ENCODE peak calls at places on chromosome 20, in five cellular contexts. S, R, D, T and B are unnamed samples. For H3K4me1, the result is how much of the 10 kb centered on the place peaks cover.

GRCh38 chr20:45893831-45894230 is 2.7 kb downstream of the CTSA start:
- DNase-seq in S (no peak), R (no peak), D (no peak), T (no peak), B (no peak)

GRCh38 chr20:4082406-4083102 is 67.2 kb upstream of the RNF24 start:
- DNase-seq in S (no peak), R (peak), D (peak), T (peak), B (peak)

GRCh38 chr20:41654884-41655283 is 36.7 kb upstream of the CHD6 start:
- DNase-seq in S (no peak), R (no peak), D (peak), T (peak), B (peak)

GRCh38 chr20:63624486-63624885 is 2.4 kb downstream of the GMEB2 start:
- DNase-seq in S (no peak), R (no peak), D (no peak), T (peak), B (peak)

GRCh38 chr20:7151666-7152065 is 384.2 kb downstream of the BMP2 start:
- DNase-seq in S (no peak), R (no peak), D (no peak), T (no peak), B (no peak)

GRCh38 chr20:34328928-34329677 is 25.9 kb upstream of the AHCY start:
- DNase-seq in S (no peak), R (no peak), D (no peak), T (peak), B (no peak)

GRCh38 chr20:38338849-38339520 is 7.3 kb upstream of the LBP start:
- DNase-seq in S (peak), R (no peak), D (no peak), T (peak), B (no peak)

GRCh38 chr20:25372584-25373336 is 17.9 kb downstream of the ABHD12 start:
- DNase-seq in S (no peak), R (no peak), D (no peak), T (peak), B (no peak)

GRCh38 chr20:22507240-22507961 is 77.0 kb downstream of the FOXA2 start:
- DNase-seq in S (no peak), R (no peak), D (no peak), T (no peak), B (no peak)
- H3K4me1 ChIP-seq in S (under half), R (under half), D (under half), T (under half), B (under half)

GRCh38 chr20:49181265-49181877 is 6.8 kb downstream of the STAU1 start:
- DNase-seq in S (no peak), R (no peak), D (no peak), T (no peak), B (no peak)
- H3K4me1 ChIP-seq in S (under half), R (half or more), D (under half), T (under half), B (half or more)

GRCh38 chr20:50416269-50416863 is 93.8 kb upstream of the PTPN1 start:
- DNase-seq in S (no peak), R (no peak), D (no peak), T (no peak), B (peak)

GRCh38 chr20:50417484-50418235 is 92.5 kb upstream of the PTPN1 start:
- DNase-seq in S (no peak), R (no peak), D (no peak), T (no peak), B (no peak)

GRCh38 chr20:50415031-50415515 is 95.1 kb upstream of the PTPN1 start:
- DNase-seq in S (no peak), R (peak), D (no peak), T (no peak), B (no peak)

GRCh38 chr20:50416930-50417329 is 93.3 kb upstream of the PTPN1 start:
- DNase-seq in S (no peak), R (no peak), D (no peak), T (no peak), B (no peak)

DNA sequence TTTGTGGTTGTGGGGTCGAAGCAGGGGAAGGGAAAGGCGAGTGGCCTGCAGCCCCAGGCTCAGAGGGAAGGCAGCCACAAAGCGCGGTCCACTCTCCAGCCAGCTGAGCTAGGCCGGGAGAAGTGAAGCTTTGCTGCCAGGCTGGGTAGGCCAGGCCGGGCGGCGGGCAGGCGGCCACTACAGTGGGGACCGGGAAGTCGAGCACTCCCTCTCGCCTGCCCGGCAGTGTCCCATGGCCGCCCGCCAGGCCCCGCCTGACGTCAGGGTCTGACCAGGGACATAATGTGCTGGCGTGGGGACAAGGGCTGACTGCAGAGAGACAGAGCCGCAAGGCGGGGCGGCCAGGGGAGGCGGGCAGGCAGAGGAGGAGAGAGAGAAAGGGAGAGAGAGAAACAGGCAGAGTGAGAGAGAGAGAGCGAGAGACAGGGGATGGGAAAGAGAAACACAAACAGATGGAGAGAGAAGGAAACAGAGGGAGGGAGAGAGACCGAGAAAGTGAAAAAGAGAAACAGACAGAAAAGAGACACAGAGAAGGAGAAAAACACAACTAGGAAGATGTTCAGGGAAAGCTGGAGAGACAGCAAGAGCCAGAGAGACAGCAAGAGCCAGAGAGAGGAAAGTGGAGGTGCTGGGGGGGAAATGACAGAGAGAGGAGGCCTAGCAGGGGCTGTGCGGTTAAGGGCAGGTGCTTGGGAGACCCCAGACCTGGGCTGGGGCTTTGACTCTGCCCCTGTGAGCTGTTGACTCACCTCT is 94.5 kb upstream of the PTPN1 start:
- DNase-seq in S (no peak), R (peak), D (no peak), T (peak), B (peak)
- H3K4me1 ChIP-seq in S (under half), R (half or more), D (under half), T (under half), B (under half)

DNA sequence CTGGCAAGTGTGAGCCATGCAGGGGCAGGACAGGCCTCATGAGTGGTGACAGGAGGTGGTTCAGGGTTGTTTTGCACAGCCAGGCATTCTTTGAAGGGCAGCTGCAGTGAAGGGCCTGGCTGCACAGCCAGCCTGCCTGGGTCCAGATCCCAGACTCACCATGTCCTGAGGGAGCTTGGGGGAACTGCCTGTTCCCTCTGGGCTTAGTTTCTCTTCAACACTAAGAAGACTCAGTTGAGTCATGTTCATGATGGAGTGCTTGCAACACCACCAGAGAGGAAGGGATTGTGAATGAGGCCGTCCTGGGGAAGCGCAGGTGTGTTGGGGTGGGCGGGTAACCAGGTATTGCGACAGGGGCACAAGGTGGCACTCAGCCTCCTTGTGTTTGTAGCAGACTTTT is 102.4 kb downstream of the CDH26 start:
- DNase-seq in S (no peak), R (no peak), D (no peak), T (no peak), B (no peak)
- H3K4me1 ChIP-seq in S (under half), R (under half), D (under half), T (under half), B (under half)

GRCh38 chr20:1813674-1814635 is 81.3 kb upstream of the SIRPA start:
- DNase-seq in S (no peak), R (no peak), D (no peak), T (peak), B (no peak)
- H3K4me1 ChIP-seq in S (under half), R (half or more), D (under half), T (half or more), B (under half)

DNA sequence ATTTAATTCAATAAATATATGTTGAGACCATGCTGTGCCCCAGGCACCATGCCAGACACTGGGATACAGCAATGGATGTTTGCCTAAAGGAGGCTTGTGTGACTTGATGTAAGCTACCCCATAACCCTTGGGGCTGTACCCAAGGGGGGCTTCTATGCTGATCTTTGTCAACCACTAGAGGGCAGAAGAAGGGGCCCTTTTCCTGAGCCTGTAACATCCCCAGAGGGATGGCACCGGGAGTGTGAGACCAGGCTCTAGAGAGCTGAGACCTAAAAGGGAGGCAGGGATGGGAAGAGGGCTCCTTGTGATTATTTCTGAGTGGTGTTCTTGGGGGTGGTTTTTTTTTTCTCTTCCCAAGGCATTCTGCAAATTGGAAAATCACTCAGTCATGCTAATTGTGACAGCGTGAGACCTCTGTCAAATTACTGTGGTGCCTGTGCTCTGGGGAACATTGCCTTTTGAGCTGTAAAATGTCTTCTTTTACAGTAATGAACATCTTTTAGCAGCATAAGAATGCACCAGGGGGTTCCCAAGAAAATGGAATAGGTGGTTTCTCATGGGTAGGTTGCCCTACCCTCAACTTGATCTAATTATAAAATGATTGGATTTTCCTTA is 138.8 kb upstream of the SLC24A3 start:
- DNase-seq in S (peak), R (no peak), D (peak), T (no peak), B (peak)
- H3K4me1 ChIP-seq in S (under half), R (under half), D (under half), T (under half), B (under half)

GRCh38 chr20:50903353-50904051 is 27.7 kb downstream of the ADNP start:
- DNase-seq in S (no peak), R (no peak), D (no peak), T (no peak), B (no peak)
- H3K4me1 ChIP-seq in S (under half), R (under half), D (under half), T (under half), B (under half)

DNA sequence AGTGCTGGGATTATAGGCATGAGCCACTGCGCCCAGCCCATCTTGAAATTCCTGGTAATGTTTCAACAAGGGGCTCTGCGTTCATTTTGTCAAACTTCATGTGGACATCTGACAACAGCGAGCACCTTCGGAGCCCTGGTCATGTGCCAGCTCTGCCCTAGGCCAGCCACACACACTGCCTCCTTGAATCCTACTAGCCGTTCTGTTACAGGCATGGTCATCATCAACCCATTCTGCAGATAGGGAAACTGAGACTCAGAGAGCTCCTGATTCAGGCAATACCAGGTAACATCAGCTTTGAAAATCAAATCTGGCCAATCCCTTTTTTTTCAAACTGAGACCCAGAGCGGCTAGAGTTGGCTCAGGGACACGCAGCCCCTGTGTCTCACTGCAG is 41.3 kb downstream of the RBM38 start:
- DNase-seq in S (no peak), R (no peak), D (no peak), T (no peak), B (no peak)
- H3K4me1 ChIP-seq in S (under half), R (under half), D (under half), T (under half), B (under half)